ENCODE peak calls at places on chromosomes 2 and 18, in seven cellular contexts. Y, R, O, V, F, M and J are unnamed samples.
A peak's percentile ranks its signal among the peaks of the same experiment; 100 is the strongest.

GRCh38 chr2:102166189-102166845 is 20.5 kb upstream of the IL1RL2 start:
- DNase-seq in F (peak; percentile 65), R (peak; percentile 76), V (peak; percentile 86), Y (no peak), M (no peak), O (peak; percentile 54), J (peak; percentile 51)

GRCh38 chr2:18214936-18215335 is 336.5 kb downstream of the KCNS3 start:
- DNase-seq in O (no peak), M (no peak), V (peak; percentile 34), F (peak; percentile 12), R (no peak), Y (no peak), J (no peak)

GRCh38 chr2:205675861-205676516 is 6.3 kb upstream of the NRP2 start:
- DNase-seq in V (peak; percentile 77), Y (peak; percentile 53), F (peak; percentile 73), M (peak; percentile 16), R (peak; percentile 76), O (peak; percentile 90), J (peak; percentile 67)

GRCh38 chr2:28411166-28411755 is 18.6 kb downstream of the FOSL2 start:
- DNase-seq in O (no peak), M (no peak), Y (no peak), R (no peak), V (no peak), F (no peak), J (no peak)

GRCh38 chr18:8538935-8539334 is 70.3 kb upstream of the RAB12 start:
- DNase-seq in R (no peak), F (no peak), V (no peak), O (no peak), Y (no peak), M (no peak), J (no peak)

GRCh38 chr2:72959995-72960981 is 43.0 kb downstream of the EMX1 start:
- DNase-seq in R (no peak), O (no peak), Y (no peak), V (no peak), F (no peak), M (no peak), J (no peak)

GRCh38 chr18:6719914-6720692 is 9.4 kb upstream of the ARHGAP28 start:
- DNase-seq in Y (no peak), V (no peak), M (no peak), F (peak; percentile 74), R (no peak), O (no peak), J (no peak)

GRCh38 chr2:112614201-112614840 is 29.9 kb downstream of the CHCHD5 start:
- DNase-seq in Y (no peak), V (no peak), M (no peak), R (peak; percentile 69), O (peak; percentile 75), F (no peak), J (peak; percentile 58)

GRCh38 chr18:33404244-33404873 is 36.2 kb downstream of the CCDC178 start:
- DNase-seq in F (no peak), O (peak; percentile 17), R (no peak), V (peak; percentile 24), M (peak; percentile 15), Y (no peak), J (no peak)

GRCh38 chr2:212908031-212908430 is 243.4 kb downstream of the IKZF2 start:
- DNase-seq in M (no peak), Y (no peak), V (no peak), F (no peak), O (no peak), R (no peak), J (no peak)

GRCh38 chr18:27685807-27686412 is 491.0 kb downstream of the CDH2 start:
- DNase-seq in Y (peak; percentile 18), F (peak; percentile 69), V (peak; percentile 74), M (peak; percentile 19), R (peak; percentile 69), O (peak; percentile 72), J (peak; percentile 47)

GRCh38 chr2:31197166-31197565 is 20.1 kb downstream of the CAPN14 start:
- DNase-seq in F (peak; percentile 80), V (no peak), R (peak; percentile 48), O (no peak), M (no peak), Y (no peak), J (no peak)

GRCh38 chr18:31268985-31269406 is 49.0 kb upstream of the DSG1 start:
- DNase-seq in M (no peak), O (no peak), R (no peak), F (peak; percentile 42), V (no peak), Y (no peak), J (no peak)

GRCh38 chr2:68594674-68595492 is 48.5 kb upstream of the PROKR1 start:
- DNase-seq in O (peak; percentile 72), Y (peak; percentile 31), M (peak; percentile 63), R (peak; percentile 39), F (peak; percentile 66), V (peak; percentile 57), J (peak; percentile 48)

GRCh38 chr2:62248226-62248625 is 52.3 kb downstream of the B3GNT2 start:
- DNase-seq in M (no peak), O (no peak), Y (no peak), F (no peak), R (no peak), V (no peak), J (no peak)

DNA sequence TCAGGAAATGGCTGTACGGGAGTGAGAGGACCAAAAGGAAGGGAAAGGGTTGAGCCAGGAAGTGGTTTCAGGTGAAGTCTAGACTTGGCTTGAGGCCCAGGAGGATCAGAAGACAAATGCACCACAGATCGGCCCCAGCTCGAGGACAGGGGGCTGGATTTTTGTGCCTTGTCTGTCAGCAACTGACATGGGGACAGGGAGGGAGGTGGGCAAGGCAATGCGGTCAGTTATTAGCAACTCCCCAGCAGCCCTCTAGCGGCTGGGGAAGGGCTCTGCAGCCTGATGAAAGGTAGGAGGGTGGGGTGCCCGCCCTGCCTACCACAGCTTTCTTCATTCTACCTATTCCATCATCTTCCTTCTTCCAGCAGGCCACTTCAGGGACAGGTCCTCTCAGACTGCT is 50.0 kb downstream of the CPO start:
- DNase-seq in M (peak; percentile 26), R (peak; percentile 66), O (peak; percentile 72), V (peak; percentile 37), Y (peak; percentile 43), F (peak; percentile 71), J (peak; percentile 64)
- H2AFZ ChIP-seq in M (peak overlapping the region; percentile 57), R (no peak overlapping the region), O (peak overlapping the region; percentile 90), V (no peak overlapping the region), Y (peak overlapping the region; percentile 91), F (peak overlapping the region; percentile 86), J (peak overlapping the region; percentile 90)

DNA sequence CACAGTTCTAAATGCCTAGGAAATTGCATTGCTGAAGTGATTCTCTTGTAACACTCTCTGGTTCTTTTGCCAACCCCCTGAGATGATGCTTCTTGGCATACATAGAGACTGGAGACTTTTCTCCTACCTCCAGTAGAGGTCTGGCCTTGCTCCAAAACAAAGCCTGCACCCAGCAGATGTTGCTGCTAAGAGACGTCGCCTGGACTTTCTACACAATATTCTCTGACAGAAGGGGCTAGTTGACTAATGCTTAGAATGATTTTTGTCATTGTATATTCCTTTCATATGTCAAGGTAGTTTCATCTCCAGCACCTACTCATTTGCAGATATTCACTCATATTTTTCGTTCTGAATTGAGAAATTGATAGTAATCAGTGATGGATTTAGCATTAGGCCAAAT is 24.6 kb downstream of the SOWAHC start:
- DNase-seq in Y (no peak), F (no peak), M (no peak), O (no peak), R (no peak), V (peak; percentile 22), J (no peak)
- TF ChIP-seq EZH2phosphoT487 in Y (no peak), F (no peak), M (no peak), O (no peak), R (no peak), V (no peak), J (no peak)

GRCh38 chr2:238790877-238791276 is 57.0 kb upstream of the TWIST2 start:
- DNase-seq in V (peak; percentile 82), M (no peak), O (no peak), Y (no peak), F (no peak), R (no peak), J (no peak)

GRCh38 chr2:238789317-238789806 is 58.5 kb upstream of the TWIST2 start:
- DNase-seq in Y (no peak), F (no peak), M (no peak), O (no peak), R (no peak), V (peak; percentile 69), J (no peak)

GRCh38 chr2:238790126-238790820 is 57.6 kb upstream of the TWIST2 start:
- DNase-seq in F (no peak), M (no peak), R (no peak), O (no peak), Y (no peak), V (peak; percentile 79), J (no peak)

GRCh38 chr2:238793351-238793750 is 54.5 kb upstream of the TWIST2 start:
- DNase-seq in F (no peak), O (no peak), Y (no peak), M (no peak), V (no peak), R (no peak), J (no peak)

DNA sequence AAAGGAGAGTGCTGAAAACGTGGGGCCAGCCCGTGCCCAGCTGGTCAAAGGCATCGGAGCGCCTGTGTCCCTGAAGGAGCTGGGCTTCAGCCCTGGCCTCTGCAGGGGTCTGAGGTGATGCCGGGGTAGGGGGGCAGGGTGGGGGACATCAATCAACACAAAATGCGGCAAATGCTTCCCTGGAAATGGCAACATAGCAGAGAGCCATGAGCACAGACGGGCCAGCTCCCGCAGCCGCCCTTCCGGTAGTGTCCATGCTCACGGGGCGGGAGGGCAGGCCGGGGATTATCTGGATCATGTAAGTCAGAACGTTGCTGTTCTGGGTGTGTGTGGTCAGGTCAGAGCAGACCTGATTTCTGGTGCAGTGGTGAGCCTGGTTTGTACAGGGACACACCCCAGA is 56.5 kb upstream of the TWIST2 start:
- DNase-seq in F (no peak), R (no peak), Y (no peak), M (no peak), V (peak; percentile 80), O (no peak), J (no peak)
- TF ChIP-seq EZH2 in F (no peak), R (no peak), Y (no peak), M (no peak), V (no peak), O (no peak), J (no peak)

GRCh38 chr18:11324956-11325873 is 175.8 kb upstream of the PIEZO2 start:
- DNase-seq in V (peak; percentile 94), O (no peak), Y (no peak), F (peak; percentile 61), M (peak; percentile 56), R (no peak), J (no peak)
- H2AFZ ChIP-seq in V (no peak overlapping the region), O (no peak overlapping the region), Y (no peak overlapping the region), F (no peak overlapping the region), M (no peak overlapping the region), R (no peak overlapping the region), J (no peak overlapping the region)